ENCODE peak calls at places on chromosome 19, in four cellular contexts. One of them, this sample, is unnamed. For H3K9me3, the result is how much of the 10 kb centered on the place peaks cover.

GRCh38 chr19:49447485-49448431 is 3.9 kb downstream of the PIH1D1 start:
- DNase-seq in transverse colon: no peak
- DNase-seq in tibial artery: no peak
- DNase-seq in CD4-positive, alpha-beta memory T cell: no peak
- DNase-seq in this sample: no peak

GRCh38 chr19:46173886-46174475 is 25.9 kb downstream of the IGFL2 start:
- DNase-seq in tibial artery: no peak
- DNase-seq in transverse colon: no peak
- DNase-seq in CD4-positive, alpha-beta memory T cell: no peak
- DNase-seq in this sample: no peak

GRCh38 chr19:49678970-49679831 is 2.1 kb downstream of the PRMT1 start:
- DNase-seq in tibial artery: no peak
- DNase-seq in transverse colon: no peak
- DNase-seq in CD4-positive, alpha-beta memory T cell: no peak
- DNase-seq in this sample: no peak

GRCh38 chr19:47230921-47231214 is at the start of gene BBC3:
- DNase-seq in CD4-positive, alpha-beta memory T cell: no peak
- DNase-seq in transverse colon: no peak
- DNase-seq in tibial artery: no peak
- DNase-seq in this sample: no peak

GRCh38 chr19:18650468-18651001 is 13.7 kb downstream of the KLHL26 start:
- DNase-seq in CD4-positive, alpha-beta memory T cell: no peak
- DNase-seq in transverse colon: peak
- DNase-seq in tibial artery: peak
- DNase-seq in this sample: no peak

GRCh38 chr19:23716792-23717191 is 29.8 kb upstream of the ZNF675 start:
- DNase-seq in tibial artery: no peak
- DNase-seq in CD4-positive, alpha-beta memory T cell: no peak
- DNase-seq in transverse colon: no peak
- DNase-seq in this sample: no peak

GRCh38 chr19:49585023-49585422 is 3.9 kb downstream of the PRRG2 start:
- DNase-seq in tibial artery: no peak
- DNase-seq in CD4-positive, alpha-beta memory T cell: no peak
- DNase-seq in transverse colon: no peak
- DNase-seq in this sample: no peak

GRCh38 chr19:6278740-6279619 is 795 bp downstream of the MLLT1 start:
- DNase-seq in CD4-positive, alpha-beta memory T cell: no peak
- DNase-seq in transverse colon: no peak
- DNase-seq in tibial artery: no peak
- DNase-seq in this sample: no peak

GRCh38 chr19:18097217-18097992 is at the start of gene MAST3:
- DNase-seq in tibial artery: peak
- DNase-seq in CD4-positive, alpha-beta memory T cell: peak
- DNase-seq in transverse colon: peak
- DNase-seq in this sample: peak

GRCh38 chr19:4444765-4445741 is 12.5 kb downstream of the UBXN6 start:
- DNase-seq in transverse colon: no peak
- DNase-seq in tibial artery: no peak
- DNase-seq in CD4-positive, alpha-beta memory T cell: no peak
- DNase-seq in this sample: no peak

GRCh38 chr19:11422163-11423068 is 3.3 kb upstream of the RGL3 start:
- DNase-seq in tibial artery: peak
- DNase-seq in CD4-positive, alpha-beta memory T cell: peak
- DNase-seq in transverse colon: peak
- DNase-seq in this sample: peak

GRCh38 chr19:46270521-46271256 is 26.2 kb upstream of the HIF3A start:
- DNase-seq in CD4-positive, alpha-beta memory T cell: no peak
- DNase-seq in tibial artery: no peak
- DNase-seq in transverse colon: no peak
- DNase-seq in this sample: no peak

GRCh38 chr19:7440188-7440975 is 48.5 kb downstream of the PEX11G start:
- DNase-seq in CD4-positive, alpha-beta memory T cell: no peak
- DNase-seq in tibial artery: no peak
- DNase-seq in transverse colon: no peak
- DNase-seq in this sample: no peak

GRCh38 chr19:1456121-1456900 is 6.4 kb downstream of the APC2 start:
- DNase-seq in CD4-positive, alpha-beta memory T cell: no peak
- DNase-seq in transverse colon: no peak
- DNase-seq in tibial artery: no peak
- DNase-seq in this sample: no peak

GRCh38 chr19:897442-898039 is 4.3 kb downstream of the RNU6-9 start:
- DNase-seq in CD4-positive, alpha-beta memory T cell: no peak
- DNase-seq in tibial artery: no peak
- DNase-seq in transverse colon: no peak
- DNase-seq in this sample: no peak

GRCh38 chr19:1256646-1257474 is 8.5 kb downstream of the MIDN start:
- DNase-seq in transverse colon: peak
- DNase-seq in CD4-positive, alpha-beta memory T cell: no peak
- DNase-seq in tibial artery: no peak
- DNase-seq in this sample: no peak

GRCh38 chr19:7953060-7953459 is 9.6 kb upstream of the TIMM44 start:
- DNase-seq in transverse colon: no peak
- DNase-seq in tibial artery: no peak
- DNase-seq in CD4-positive, alpha-beta memory T cell: no peak
- DNase-seq in this sample: no peak

GRCh38 chr19:17703823-17704463 is 15.3 kb upstream of the MAP1S start:
- DNase-seq in transverse colon: peak
- DNase-seq in tibial artery: peak
- DNase-seq in CD4-positive, alpha-beta memory T cell: peak
- DNase-seq in this sample: peak

GRCh38 chr19:10126213-10126639 is 6.5 kb upstream of the EIF3G start:
- DNase-seq in tibial artery: no peak
- DNase-seq in CD4-positive, alpha-beta memory T cell: no peak
- DNase-seq in transverse colon: no peak
- DNase-seq in this sample: no peak

GRCh38 chr19:57620673-57621348 is 6.8 kb downstream of the ZNF134 start:
- DNase-seq in transverse colon: no peak
- DNase-seq in CD4-positive, alpha-beta memory T cell: no peak
- DNase-seq in tibial artery: no peak
- DNase-seq in this sample: no peak

GRCh38 chr19:3984908-3985642 is at the start of gene EEF2:
- DNase-seq in tibial artery: peak
- DNase-seq in CD4-positive, alpha-beta memory T cell: peak
- DNase-seq in transverse colon: peak
- DNase-seq in this sample: peak

GRCh38 chr19:34932494-34932893 is 5.8 kb downstream of the ZNF30 start:
- DNase-seq in transverse colon: no peak
- DNase-seq in tibial artery: no peak
- DNase-seq in CD4-positive, alpha-beta memory T cell: no peak
- DNase-seq in this sample: no peak

GRCh38 chr19:48819366-48819816 is 8.6 kb upstream of the BCAT2 start:
- DNase-seq in tibial artery: peak
- DNase-seq in transverse colon: peak
- DNase-seq in CD4-positive, alpha-beta memory T cell: no peak
- DNase-seq in this sample: no peak

GRCh38 chr19:45256836-45257235 is 5.8 kb downstream of the MARK4 start:
- DNase-seq in tibial artery: no peak
- DNase-seq in transverse colon: no peak
- DNase-seq in CD4-positive, alpha-beta memory T cell: no peak
- DNase-seq in this sample: no peak

GRCh38 chr19:2476451-2477140 is 669 bp downstream of the GADD45B start:
- DNase-seq in CD4-positive, alpha-beta memory T cell: peak
- DNase-seq in transverse colon: peak
- DNase-seq in tibial artery: peak
- DNase-seq in this sample: peak

GRCh38 chr19:34364830-34365462 is at the start of gene GPI:
- DNase-seq in CD4-positive, alpha-beta memory T cell: peak
- DNase-seq in transverse colon: peak
- DNase-seq in tibial artery: peak
- DNase-seq in this sample: peak

GRCh38 chr19:48061401-48062344 is 17.8 kb upstream of the CABP5 start:
- DNase-seq in transverse colon: no peak
- DNase-seq in CD4-positive, alpha-beta memory T cell: no peak
- DNase-seq in tibial artery: no peak
- DNase-seq in this sample: no peak

GRCh38 chr19:2462635-2463421 is 6.1 kb upstream of the LMNB2 start:
- DNase-seq in tibial artery: peak
- DNase-seq in CD4-positive, alpha-beta memory T cell: no peak
- DNase-seq in transverse colon: peak
- DNase-seq in this sample: no peak

GRCh38 chr19:42252365-42253244 is 2.3 kb downstream of the ERF start:
- DNase-seq in transverse colon: no peak
- DNase-seq in CD4-positive, alpha-beta memory T cell: no peak
- DNase-seq in tibial artery: peak
- DNase-seq in this sample: no peak

GRCh38 chr19:15529774-15530372 is 21.5 kb downstream of the CYP4F22 start:
- DNase-seq in transverse colon: no peak
- DNase-seq in CD4-positive, alpha-beta memory T cell: no peak
- DNase-seq in tibial artery: no peak
- DNase-seq in this sample: no peak

GRCh38 chr19:15534957-15535864 is 26.9 kb downstream of the CYP4F22 start:
- DNase-seq in CD4-positive, alpha-beta memory T cell: no peak
- DNase-seq in tibial artery: no peak
- DNase-seq in transverse colon: no peak
- DNase-seq in this sample: no peak

GRCh38 chr19:15536350-15536749 is 28.0 kb downstream of the CYP4F22 start:
- DNase-seq in transverse colon: no peak
- DNase-seq in CD4-positive, alpha-beta memory T cell: no peak
- DNase-seq in tibial artery: no peak
- DNase-seq in this sample: no peak

GRCh38 chr19:15527705-15528104 is 19.4 kb downstream of the CYP4F22 start:
- DNase-seq in tibial artery: no peak
- DNase-seq in CD4-positive, alpha-beta memory T cell: no peak
- DNase-seq in transverse colon: no peak
- DNase-seq in this sample: no peak

DNA sequence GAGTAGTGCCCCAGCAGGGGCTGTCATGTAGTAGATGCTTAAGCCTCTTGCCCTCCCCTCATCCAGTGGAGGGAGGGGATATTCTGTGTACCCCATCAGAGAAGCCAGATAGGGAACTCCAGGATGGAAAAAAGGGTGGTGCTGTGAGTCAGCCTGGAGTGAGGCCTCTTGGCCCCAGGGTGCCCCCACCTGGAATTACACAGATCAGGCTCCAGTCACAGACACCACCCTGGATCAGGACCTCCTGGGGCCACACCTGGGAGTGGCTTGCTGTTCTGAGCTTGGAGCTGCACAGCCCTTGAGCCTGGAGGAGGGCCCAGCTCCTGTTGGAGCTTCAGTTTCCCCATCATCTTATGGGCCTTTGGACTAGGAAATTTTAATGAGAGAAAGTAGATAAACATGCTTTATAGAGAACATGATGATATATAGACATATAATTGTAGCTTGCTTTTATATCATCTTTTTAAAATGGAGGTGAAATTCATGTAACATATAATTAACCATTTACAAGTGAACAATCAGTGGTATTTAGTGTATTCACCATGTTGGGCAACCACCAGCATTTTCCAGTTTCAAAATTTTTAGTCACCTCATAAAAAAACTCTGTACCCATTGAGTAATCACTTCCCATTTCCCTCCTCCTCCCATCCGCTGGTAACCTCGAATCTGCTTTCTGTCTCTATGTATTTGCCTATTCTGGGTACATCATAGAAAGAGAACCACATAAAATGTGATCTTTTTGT is 24.6 kb downstream of the CYP4F22 start:
- DNase-seq in transverse colon: no peak
- DNase-seq in tibial artery: no peak
- DNase-seq in CD4-positive, alpha-beta memory T cell: no peak
- DNase-seq in this sample: no peak
- H3K9me3 ChIP-seq in transverse colon: under half
- H3K9me3 ChIP-seq in tibial artery: under half
- H3K9me3 ChIP-seq in CD4-positive, alpha-beta memory T cell: under half
- H3K9me3 ChIP-seq in this sample: under half

DNA sequence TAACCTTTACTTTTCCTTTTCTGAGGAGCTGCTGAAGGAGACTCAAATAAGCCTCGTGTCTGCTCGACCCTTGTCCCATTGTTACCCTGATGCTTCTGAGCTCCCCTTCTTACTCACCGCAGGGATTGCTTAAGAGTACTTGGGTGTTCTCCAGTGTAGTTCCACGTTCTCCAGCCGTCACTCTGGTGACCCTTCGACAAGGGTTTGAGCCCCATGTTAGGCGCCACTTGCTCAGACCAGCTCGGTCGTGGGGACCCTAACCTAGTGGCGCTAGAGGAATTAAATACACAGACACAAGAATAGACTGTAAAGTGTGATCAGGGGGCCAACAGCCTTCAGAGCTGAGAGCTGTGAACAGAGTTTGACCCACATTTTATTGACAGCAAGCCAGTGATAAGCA is 10.3 kb downstream of the ZNF480 start:
- DNase-seq in tibial artery: no peak
- DNase-seq in CD4-positive, alpha-beta memory T cell: no peak
- DNase-seq in transverse colon: no peak
- DNase-seq in this sample: peak
- H3K9me3 ChIP-seq in tibial artery: half or more
- H3K9me3 ChIP-seq in CD4-positive, alpha-beta memory T cell: under half
- H3K9me3 ChIP-seq in transverse colon: half or more
- H3K9me3 ChIP-seq in this sample: half or more

GRCh38 chr19:52492201-52492960 is 35.1 kb upstream of the ZNF808 start:
- DNase-seq in tibial artery: no peak
- DNase-seq in CD4-positive, alpha-beta memory T cell: no peak
- DNase-seq in transverse colon: no peak
- DNase-seq in this sample: no peak

GRCh38 chr19:52498571-52498970 is 28.9 kb upstream of the ZNF808 start:
- DNase-seq in CD4-positive, alpha-beta memory T cell: no peak
- DNase-seq in tibial artery: no peak
- DNase-seq in transverse colon: no peak
- DNase-seq in this sample: no peak

GRCh38 chr19:52492991-52493470 is 34.4 kb upstream of the ZNF808 start:
- DNase-seq in CD4-positive, alpha-beta memory T cell: no peak
- DNase-seq in transverse colon: no peak
- DNase-seq in tibial artery: no peak
- DNase-seq in this sample: no peak

DNA sequence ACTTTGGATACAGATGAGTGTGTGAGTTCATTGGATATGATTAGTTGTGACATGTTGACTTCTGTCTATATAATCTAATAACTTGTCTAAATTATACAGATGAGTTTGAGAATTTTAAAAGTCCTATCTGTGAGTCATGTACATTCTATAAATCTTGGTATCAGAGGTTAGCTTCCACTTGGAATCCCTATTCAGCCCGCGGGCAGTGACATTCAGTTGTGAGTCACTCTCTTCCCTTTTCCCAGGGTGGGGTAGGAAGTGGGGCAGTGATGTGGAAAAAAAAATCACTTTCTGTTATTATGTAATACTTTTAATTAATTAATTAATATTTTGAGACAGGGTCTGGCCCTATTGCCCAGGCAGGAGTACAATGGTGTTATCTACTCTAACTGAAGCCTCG is 33.0 kb upstream of the ZNF808 start:
- DNase-seq in CD4-positive, alpha-beta memory T cell: no peak
- DNase-seq in transverse colon: no peak
- DNase-seq in tibial artery: no peak
- DNase-seq in this sample: no peak
- H3K9me3 ChIP-seq in CD4-positive, alpha-beta memory T cell: under half
- H3K9me3 ChIP-seq in transverse colon: under half
- H3K9me3 ChIP-seq in tibial artery: under half
- H3K9me3 ChIP-seq in this sample: under half

DNA sequence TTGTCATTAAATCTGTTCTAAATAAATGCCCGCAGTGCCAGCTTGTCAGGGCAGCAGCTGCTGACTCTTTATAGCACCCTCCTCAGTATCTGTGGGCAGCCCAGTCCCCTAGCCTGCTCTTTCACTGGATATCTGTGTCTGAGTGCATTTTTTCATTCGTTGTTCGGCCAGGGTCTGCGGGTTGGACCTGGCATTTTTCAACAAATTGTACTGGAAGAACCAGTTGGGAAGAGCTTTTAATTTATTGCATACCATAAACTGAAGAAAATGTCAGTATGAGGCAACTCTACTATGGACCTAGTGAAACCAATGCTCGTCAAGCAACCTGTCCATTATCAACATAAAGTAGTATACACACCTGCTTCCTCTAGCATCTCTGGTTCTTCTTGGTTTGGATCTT is 8.6 kb downstream of the NLRP13 start:
- DNase-seq in transverse colon: no peak
- DNase-seq in CD4-positive, alpha-beta memory T cell: no peak
- DNase-seq in tibial artery: no peak
- DNase-seq in this sample: no peak
- H3K9me3 ChIP-seq in transverse colon: under half
- H3K9me3 ChIP-seq in CD4-positive, alpha-beta memory T cell: under half
- H3K9me3 ChIP-seq in tibial artery: under half
- H3K9me3 ChIP-seq in this sample: under half